ENCODE peak calls at places on chromosome 20, in ten cellular contexts. T, Z, D, P, U, V, G, K, Y and W are unnamed samples.

GRCh38 chr20:38685853-38686473 is 38.3 kb upstream of the SLC32A1 start:
- DNase-seq in U (no peak), Z (peak; percentile 16), P (no peak), V (peak; percentile 12), T (peak; percentile 14), Y (no peak), D (peak; percentile 28), G (peak; percentile 17), K (peak; percentile 27), W (no peak)

GRCh38 chr20:35883778-35884540 is 70.3 kb downstream of the SCAND1 start:
- DNase-seq in G (peak; percentile 71), K (peak; percentile 77), P (peak; percentile 89), U (peak; percentile 85), Z (peak; percentile 68), V (peak; percentile 57), D (peak; percentile 69), Y (peak; percentile 62), T (peak; percentile 54), W (peak; percentile 61)

GRCh38 chr20:36318166-36318565 is 12.0 kb downstream of the DLGAP4 start:
- DNase-seq in Y (no peak), K (no peak), G (no peak), T (no peak), U (no peak), P (no peak), Z (no peak), D (no peak), V (no peak), W (no peak)

GRCh38 chr20:710762-711120 is 35.1 kb upstream of the SCRT2 start:
- DNase-seq in P (no peak), D (no peak), Z (no peak), G (no peak), Y (no peak), V (no peak), U (no peak), T (no peak), K (no peak), W (no peak)

GRCh38 chr20:60408435-60408834 is 450.2 kb downstream of the CDH26 start:
- DNase-seq in P (no peak), Y (no peak), U (no peak), T (no peak), Z (no peak), G (no peak), D (no peak), K (no peak), V (no peak), W (no peak)

GRCh38 chr20:35568645-35569044 is 26.8 kb downstream of the ERGIC3 start:
- DNase-seq in Z (peak; percentile 47), V (peak; percentile 27), T (no peak), G (no peak), P (no peak), K (no peak), D (no peak), Y (no peak), U (peak; percentile 16), W (no peak)

GRCh38 chr20:64142546-64142945 is 21.7 kb upstream of the MYT1 start:
- DNase-seq in K (no peak), G (no peak), Y (no peak), U (no peak), T (no peak), D (no peak), V (no peak), Z (no peak), P (peak; percentile 43), W (no peak)

GRCh38 chr20:610130-611046 is at the start of gene TCF15:
- DNase-seq in G (peak; percentile 78), D (no peak), V (no peak), U (no peak), K (peak; percentile 28), T (no peak), P (no peak), Y (peak; percentile 5), Z (no peak), W (no peak)

GRCh38 chr20:22922987-22923386 is 112.1 kb upstream of the SSTR4 start:
- DNase-seq in T (no peak), Y (no peak), Z (no peak), K (no peak), U (no peak), D (no peak), G (no peak), P (no peak), V (no peak), W (no peak)

GRCh38 chr20:35319206-35320197 is 27.3 kb upstream of the FAM83C start:
- DNase-seq in V (no peak), T (no peak), Y (no peak), D (no peak), P (no peak), U (no peak), Z (no peak), K (no peak), G (no peak), W (no peak)

GRCh38 chr20:57260065-57260958 is 6.1 kb downstream of the BMP7 start:
- DNase-seq in P (no peak), K (no peak), Z (no peak), V (no peak), Y (no peak), D (no peak), G (no peak), T (no peak), U (no peak), W (no peak)

GRCh38 chr20:44616604-44616964 is 34.2 kb downstream of the PKIG start:
- DNase-seq in P (no peak), D (peak; percentile 46), U (no peak), T (no peak), V (peak; percentile 41), K (no peak), Y (no peak), Z (no peak), G (peak; percentile 74), W (peak; percentile 38)

DNA sequence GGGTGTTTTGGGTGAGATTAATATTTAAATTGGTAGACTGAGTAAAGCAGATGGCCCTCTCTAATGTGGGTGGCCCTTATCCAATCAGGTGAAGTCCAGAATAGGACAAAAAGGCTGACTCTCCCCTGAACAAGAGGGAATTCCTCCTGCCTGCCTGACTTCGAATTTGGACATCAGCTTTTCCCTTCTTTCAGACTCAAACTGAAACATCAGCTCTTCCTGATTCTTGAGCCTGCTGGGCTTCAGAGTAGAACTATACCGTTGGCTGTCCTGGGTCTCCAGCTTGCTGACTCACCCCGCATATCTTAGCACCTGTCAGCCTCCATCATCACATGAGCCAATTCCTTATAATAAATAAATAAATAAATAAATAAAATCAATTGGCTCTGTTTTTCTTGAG is 15.0 kb upstream of the TGM6 start:
- DNase-seq in V (no peak), K (no peak), T (no peak), G (no peak), Y (no peak), U (no peak), P (no peak), Z (no peak), D (no peak), W (no peak)
- H3K4me1 ChIP-seq in V (no peaks in the 10 kb centered on the region), K (no peaks in the 10 kb centered on the region), T (no peaks in the 10 kb centered on the region), G (no peaks in the 10 kb centered on the region), Y (no peaks in the 10 kb centered on the region), U (no peaks in the 10 kb centered on the region), P (no peaks in the 10 kb centered on the region), Z (no peaks in the 10 kb centered on the region), D (no peaks in the 10 kb centered on the region), W (no peaks in the 10 kb centered on the region)

GRCh38 chr20:49985157-49985556 is 2.4 kb downstream of the SNAI1 start:
- DNase-seq in Z (no peak), G (no peak), U (no peak), K (no peak), D (no peak), T (no peak), P (no peak), V (no peak), Y (no peak), W (no peak)

GRCh38 chr20:49984426-49985153 is 1.8 kb downstream of the SNAI1 start:
- DNase-seq in P (no peak), D (no peak), Z (no peak), K (no peak), G (no peak), U (no peak), T (no peak), Y (no peak), V (no peak), W (no peak)

GRCh38 chr20:49986049-49986448 is 3.3 kb downstream of the SNAI1 start:
- DNase-seq in U (no peak), Z (no peak), Y (no peak), K (no peak), T (no peak), P (no peak), D (no peak), G (no peak), V (no peak), W (no peak)

GRCh38 chr20:49987015-49987867 is 4.5 kb downstream of the SNAI1 start:
- DNase-seq in K (no peak), V (no peak), G (no peak), Z (no peak), U (no peak), D (no peak), Y (no peak), P (no peak), T (no peak), W (no peak)

GRCh38 chr20:49985617-49986016 is 2.8 kb downstream of the SNAI1 start:
- DNase-seq in G (no peak), P (no peak), V (no peak), K (no peak), Z (no peak), D (no peak), T (no peak), U (no peak), Y (no peak), W (no peak)
- H3K4me3 ChIP-seq in G (peak overlapping the region; percentile 48), P (peak overlapping the region; percentile 48), V (no peak overlapping the region), K (no peak overlapping the region), Z (no peak overlapping the region), D (peak overlapping the region; percentile 50), T (peak overlapping the region; percentile 5), U (no peak overlapping the region), Y (peak overlapping the region; percentile 72), W (peak overlapping the region; percentile 46)

DNA sequence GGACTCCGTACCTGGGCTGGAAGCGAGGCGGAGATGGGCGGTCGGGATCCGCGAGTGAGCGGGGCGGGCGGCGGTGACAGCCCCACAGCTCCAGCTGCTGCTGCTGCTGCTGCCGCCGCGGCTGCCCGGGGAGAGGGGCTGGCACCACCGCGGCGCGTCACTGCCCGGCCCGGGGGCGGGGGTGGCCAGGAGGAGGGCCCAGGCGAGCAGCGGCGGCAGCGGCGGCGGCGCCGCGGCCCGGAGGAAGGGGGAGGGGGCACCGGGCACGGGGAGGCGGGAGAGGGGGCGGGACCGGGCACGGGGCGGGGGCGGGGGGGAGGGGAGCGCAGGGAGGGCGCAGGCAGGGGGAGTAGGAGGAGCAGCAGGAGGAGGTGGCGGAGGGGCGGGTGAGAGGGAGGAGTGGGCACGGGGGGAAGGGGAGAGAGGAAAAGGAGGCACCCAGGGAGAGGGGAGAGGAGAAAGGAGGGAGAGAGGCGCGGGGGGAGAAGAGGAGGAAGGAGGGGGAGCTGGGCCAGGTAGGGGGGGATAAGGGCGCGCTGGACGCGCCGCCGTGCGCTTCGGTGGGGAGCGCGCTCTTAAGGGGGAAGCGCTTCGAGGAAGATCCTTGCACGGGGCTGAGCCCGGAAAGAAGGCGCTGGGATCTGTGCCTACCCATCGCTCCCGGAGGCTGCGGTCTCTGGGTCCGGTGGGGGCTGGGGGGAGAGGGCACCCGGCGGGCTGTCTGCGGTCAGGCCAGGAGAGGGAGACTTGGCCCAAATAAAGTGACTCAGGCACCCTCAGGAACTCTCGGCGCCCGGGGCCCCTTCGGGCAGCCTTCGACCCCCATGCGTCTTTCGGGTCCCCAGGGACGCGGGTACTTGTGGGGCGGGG is 101.5 kb downstream of the NOL4L start:
- DNase-seq in V (peak; percentile 87), D (peak; percentile 84), Y (peak; percentile 70), P (peak; percentile 86), Z (peak; percentile 83), G (peak; percentile 73), K (peak; percentile 76), T (peak; percentile 78), U (peak; percentile 3), W (peak; percentile 89)
- TF ChIP-seq POLR2A in V (peak; percentile 60), D (no peak), Y (no peak), P (peak; percentile 24), Z (peak; percentile 45), G (no peak), K (no peak), T (peak; percentile 73), U (no peak), W (peak; percentile 47)

GRCh38 chr20:24587384-24588046 is 118.1 kb downstream of the SYNDIG1 start:
- DNase-seq in P (no peak), K (no peak), Z (no peak), T (no peak), U (no peak), G (no peak), D (no peak), Y (no peak), V (no peak), W (no peak)
- H3K4me1 ChIP-seq in P (no peaks in the 10 kb centered on the region), K (no peaks in the 10 kb centered on the region), Z (no peaks in the 10 kb centered on the region), T (no peaks in the 10 kb centered on the region), U (no peaks in the 10 kb centered on the region), G (no peaks in the 10 kb centered on the region), D (no peaks in the 10 kb centered on the region), Y (no peaks in the 10 kb centered on the region), V (no peaks in the 10 kb centered on the region), W (no peaks in the 10 kb centered on the region)